ENCODE peak calls at places on chromosome 4, in eight cellular contexts. O is activated CD4-positive, alpha-beta T cell treated with anti-CD3 and anti-CD28 coated beads, Interleukin-2, amount 50 U/mL, for 48 hours; F is SW480; S is LoVo; U is astrocyte of the cerebellum; K is effector CD4-positive, alpha-beta T cell; J is NCI-H1436; V is osteoblast. A is an unnamed sample.

GRCh38 chr4:126604273-126604867 is 1028.4 kb upstream of the INTU start:
- DNase-seq in O (no peak), F (peak), S (peak), U (peak), K (no peak), J (no peak), V (no peak), A (peak)

GRCh38 chr4:65791807-65792308 is 121.6 kb upstream of the EPHA5 start:
- DNase-seq in O (no peak), F (no peak), S (no peak), U (peak), K (no peak), J (no peak), V (no peak), A (peak)

GRCh38 chr4:81164126-81164525 is 50.9 kb downstream of the PRKG2 start:
- DNase-seq in O (no peak), F (peak), S (peak), U (no peak), K (no peak), J (no peak), V (no peak), A (no peak)

GRCh38 chr4:98739718-98740117 is 81.3 kb upstream of the TSPAN5 start:
- DNase-seq in O (no peak), F (no peak), S (no peak), U (no peak), K (no peak), J (no peak), V (no peak), A (no peak)

GRCh38 chr4:110046588-110047049 is 133.9 kb downstream of the EGF start:
- DNase-seq in O (no peak), F (no peak), S (peak), U (peak), K (no peak), J (no peak), V (no peak), A (no peak)

GRCh38 chr4:150173420-150173819 is 95.2 kb downstream of the DCLK2 start:
- DNase-seq in O (no peak), F (no peak), S (no peak), U (peak), K (no peak), J (no peak), V (peak), A (no peak)

GRCh38 chr4:51831133-51831532 is 11.8 kb upstream of the DCUN1D4 start:
- DNase-seq in O (peak), F (peak), S (peak), U (no peak), K (peak), J (peak), V (peak), A (peak)

GRCh38 chr4:91746551-91746950 is 557.2 kb upstream of the GRID2 start:
- DNase-seq in O (no peak), F (no peak), S (no peak), U (no peak), K (no peak), J (no peak), V (no peak), A (peak)

GRCh38 chr4:179110356-179110755 is 1668.1 kb upstream of the AGA start:
- DNase-seq in O (no peak), F (peak), S (no peak), U (peak), K (no peak), J (no peak), V (no peak), A (peak)

GRCh38 chr4:62709618-62710252 is 1509.6 kb downstream of the ADGRL3 start:
- DNase-seq in O (no peak), F (peak), S (peak), U (peak), K (no peak), J (peak), V (no peak), A (peak)

GRCh38 chr4:2596153-2596552 is 59.7 kb downstream of the FAM193A start:
- DNase-seq in O (no peak), F (no peak), S (no peak), U (no peak), K (no peak), J (no peak), V (peak), A (no peak)

GRCh38 chr4:687975-688694 is 816 bp downstream of the SLC49A3 start:
- DNase-seq in O (no peak), F (no peak), S (no peak), U (no peak), K (no peak), J (no peak), V (peak), A (no peak)

GRCh38 chr4:47662975-47663374 is 174.9 kb downstream of the CORIN start:
- DNase-seq in O (peak), F (no peak), S (peak), U (no peak), K (no peak), J (no peak), V (no peak), A (peak)

GRCh38 chr4:54527532-54527931 is 130.2 kb upstream of the KIT start:
- DNase-seq in O (no peak), F (no peak), S (no peak), U (no peak), K (no peak), J (peak), V (no peak), A (no peak)

GRCh38 chr4:180827610-180828009 is 1415.6 kb upstream of the TENM3 start:
- DNase-seq in O (no peak), F (no peak), S (no peak), U (no peak), K (no peak), J (no peak), V (peak), A (no peak)

GRCh38 chr4:148017801-148018200 is 285.9 kb downstream of the ARHGAP10 start:
- DNase-seq in O (no peak), F (no peak), S (no peak), U (no peak), K (no peak), J (no peak), V (no peak), A (peak)

GRCh38 chr4:182325848-182326255 is 82.7 kb downstream of the TENM3 start:
- DNase-seq in O (no peak), F (no peak), S (no peak), U (no peak), K (no peak), J (no peak), V (no peak), A (no peak)

GRCh38 chr4:3228881-3229280 is 20.1 kb upstream of the MSANTD1 start:
- DNase-seq in O (no peak), F (no peak), S (no peak), U (no peak), K (no peak), J (no peak), V (peak), A (no peak)

GRCh38 chr4:48445704-48446103 is 37.4 kb upstream of the SLC10A4 start:
- DNase-seq in O (no peak), F (peak), S (peak), U (no peak), K (no peak), J (peak), V (peak), A (peak)

GRCh38 chr4:100982345-100982744 is 365.0 kb downstream of the PPP3CA start:
- DNase-seq in O (no peak), F (no peak), S (no peak), U (no peak), K (no peak), J (no peak), V (no peak), A (peak)

GRCh38 chr4:18020145-18020670 is 1.3 kb downstream of the LCORL start:
- DNase-seq in O (peak), F (peak), S (no peak), U (no peak), K (no peak), J (no peak), V (peak), A (peak)

GRCh38 chr4:144374065-144374464 is 233.5 kb upstream of the GYPA start:
- DNase-seq in O (no peak), F (no peak), S (no peak), U (no peak), K (no peak), J (peak), V (no peak), A (no peak)

GRCh38 chr4:5964030-5964429 is 54.2 kb downstream of the C4orf50 start:
- DNase-seq in O (no peak), F (no peak), S (no peak), U (no peak), K (no peak), J (no peak), V (no peak), A (no peak)

GRCh38 chr4:15587649-15588048 is 67.5 kb downstream of the FBXL5 start:
- DNase-seq in O (no peak), F (no peak), S (no peak), U (no peak), K (no peak), J (no peak), V (no peak), A (peak)